ENCODE peak calls at places on chromosomes 11 and 22, in five cellular contexts. J is GM13976, B is AG08396, N is COR-L47, U is ELF-1. Y is an unnamed sample.

GRCh38 chr11:118033443-118033842 is 43.4 kb upstream of the TMPRSS4 start:
- DNase-seq in J (no peak), B (no peak), N (no peak), U (no peak), Y (no peak)

GRCh38 chr11:131977854-131978253 is 607.4 kb downstream of the NTM start:
- DNase-seq in J (no peak), B (peak; percentile 56), N (no peak), U (peak; percentile 17), Y (peak; percentile 72)

GRCh38 chr22:30159561-30160353 is 79.5 kb downstream of the HORMAD2 start:
- DNase-seq in J (no peak), B (peak; percentile 51), N (no peak), U (no peak), Y (peak; percentile 53)

GRCh38 chr11:73998846-73999575 is 9.9 kb downstream of the UCP3 start:
- DNase-seq in J (no peak), B (no peak), N (no peak), U (no peak), Y (no peak)

GRCh38 chr11:68269414-68270081 is 2.2 kb downstream of the C11orf24 start:
- DNase-seq in J (no peak), B (peak; percentile 79), N (no peak), U (no peak), Y (peak; percentile 26)

GRCh38 chr11:34044664-34045485 is 6.7 kb upstream of the CAPRIN1 start:
- DNase-seq in J (no peak), B (peak; percentile 49), N (no peak), U (peak; percentile 81), Y (peak; percentile 89)

GRCh38 chr11:110125632-110126031 is 32.4 kb downstream of the ZC3H12C start:
- DNase-seq in J (no peak), B (peak; percentile 11), N (no peak), U (peak; percentile 11), Y (peak; percentile 13)

GRCh38 chr11:117519170-117519569 is 191.5 kb downstream of the CEP164 start:
- DNase-seq in J (no peak), B (no peak), N (no peak), U (peak; percentile 5), Y (no peak)

GRCh38 chr22:45112136-45112879 is 51.4 kb upstream of the NUP50 start:
- DNase-seq in J (no peak), B (peak; percentile 62), N (no peak), U (no peak), Y (peak; percentile 40)

GRCh38 chr11:114270531-114271270 is 25.5 kb upstream of the NNMT start:
- DNase-seq in J (no peak), B (no peak), N (no peak), U (no peak), Y (no peak)

GRCh38 chr11:62001450-62002178 is 34.2 kb upstream of the FTH1 start:
- DNase-seq in J (no peak), B (no peak), N (no peak), U (no peak), Y (no peak)

GRCh38 chr11:35267504-35267903 is 128.5 kb downstream of the CD44 start:
- DNase-seq in J (no peak), B (peak; percentile 48), N (no peak), U (no peak), Y (peak; percentile 68)

GRCh38 chr22:22903355-22903777 is 15.8 kb downstream of the IGLL5 start:
- DNase-seq in J (no peak), B (no peak), N (no peak), U (no peak), Y (no peak)

GRCh38 chr11:5129457-5129877 is 8.7 kb downstream of the OR52A5 start:
- DNase-seq in J (no peak), B (peak; percentile 8), N (no peak), U (no peak), Y (no peak)

GRCh38 chr11:61732705-61733104 is 19.7 kb upstream of the MYRF start:
- DNase-seq in J (no peak), B (peak; percentile 79), N (no peak), U (no peak), Y (no peak)

GRCh38 chr11:120009938-120010337 is 128.0 kb downstream of the TRIM29 start:
- DNase-seq in J (no peak), B (no peak), N (no peak), U (no peak), Y (no peak)

GRCh38 chr22:47604563-47604962 is 842.1 kb downstream of the TBC1D22A start:
- DNase-seq in J (no peak), B (no peak), N (no peak), U (peak; percentile 37), Y (no peak)

GRCh38 chr11:44348721-44349120 is 38.8 kb upstream of the ALX4 start:
- DNase-seq in J (no peak), B (no peak), N (no peak), U (no peak), Y (no peak)

GRCh38 chr11:47485112-47485511 is 36.2 kb upstream of the RAPSN start:
- DNase-seq in J (no peak), B (no peak), N (no peak), U (no peak), Y (no peak)

GRCh38 chr22:49855491-49855911 is 1.9 kb downstream of the ZBED4 start:
- DNase-seq in J (no peak), B (no peak), N (no peak), U (peak; percentile 31), Y (no peak)

GRCh38 chr11:3190600-3190999 is 25.5 kb upstream of the OSBPL5 start:
- DNase-seq in J (no peak), B (no peak), N (no peak), U (no peak), Y (no peak)

GRCh38 chr22:44892243-44892642 is 117.6 kb downstream of the PHF21B start:
- DNase-seq in J (peak; percentile 25), B (no peak), N (no peak), U (no peak), Y (no peak)

GRCh38 chr11:78415338-78415737 is 2.3 kb downstream of the GAB2 start:
- DNase-seq in J (no peak), B (no peak), N (no peak), U (no peak), Y (no peak)